ENCODE peak calls at places on chromosomes 12 and 14, in four cellular contexts. One of them, this sample, is unnamed.

GRCh38 chr12:104263580-104264358 is 39.8 kb upstream of the EID3 start:
- DNase-seq in stimulated activated CD4-positive, alpha-beta T cell treated with anti-CD3 and anti-CD28 coated beads, Interleukin-12 subunit alpha, Interleukin-12 subunit beta, amount 100 ng/mL, for 4 hours: no peak
- DNase-seq in WTC11: no peak
- DNase-seq in stimulated activated CD8-positive, alpha-beta memory T cell treated with anti-CD3 and anti-CD28 coated beads, Interleukin-2, amount 100 ng/mL, for 48 hours: no peak
- DNase-seq in this sample: no peak

GRCh38 chr12:26723379-26724308 is 109.3 kb downstream of the ITPR2 start:
- DNase-seq in stimulated activated CD4-positive, alpha-beta T cell treated with anti-CD3 and anti-CD28 coated beads, Interleukin-12 subunit alpha, Interleukin-12 subunit beta, amount 100 ng/mL, for 4 hours: no peak
- DNase-seq in WTC11: no peak
- DNase-seq in stimulated activated CD8-positive, alpha-beta memory T cell treated with anti-CD3 and anti-CD28 coated beads, Interleukin-2, amount 100 ng/mL, for 48 hours: no peak
- DNase-seq in this sample: no peak

GRCh38 chr12:103884316-103884715 is 43.3 kb upstream of the NT5DC3 start:
- DNase-seq in stimulated activated CD4-positive, alpha-beta T cell treated with anti-CD3 and anti-CD28 coated beads, Interleukin-12 subunit alpha, Interleukin-12 subunit beta, amount 100 ng/mL, for 4 hours: peak; percentile 18
- DNase-seq in WTC11: no peak
- DNase-seq in stimulated activated CD8-positive, alpha-beta memory T cell treated with anti-CD3 and anti-CD28 coated beads, Interleukin-2, amount 100 ng/mL, for 48 hours: no peak
- DNase-seq in this sample: no peak

GRCh38 chr12:1282670-1283361 is 291.8 kb downstream of the ERC1 start:
- DNase-seq in stimulated activated CD4-positive, alpha-beta T cell treated with anti-CD3 and anti-CD28 coated beads, Interleukin-12 subunit alpha, Interleukin-12 subunit beta, amount 100 ng/mL, for 4 hours: no peak
- DNase-seq in WTC11: no peak
- DNase-seq in stimulated activated CD8-positive, alpha-beta memory T cell treated with anti-CD3 and anti-CD28 coated beads, Interleukin-2, amount 100 ng/mL, for 48 hours: no peak
- DNase-seq in this sample: no peak

GRCh38 chr14:101019541-101019940 is 116.0 kb upstream of the RTL1 start:
- DNase-seq in stimulated activated CD4-positive, alpha-beta T cell treated with anti-CD3 and anti-CD28 coated beads, Interleukin-12 subunit alpha, Interleukin-12 subunit beta, amount 100 ng/mL, for 4 hours: no peak
- DNase-seq in WTC11: peak; percentile 1
- DNase-seq in stimulated activated CD8-positive, alpha-beta memory T cell treated with anti-CD3 and anti-CD28 coated beads, Interleukin-2, amount 100 ng/mL, for 48 hours: no peak
- DNase-seq in this sample: no peak

GRCh38 chr12:27780612-27781408 is 774 bp upstream of the MANSC4 start:
- DNase-seq in stimulated activated CD4-positive, alpha-beta T cell treated with anti-CD3 and anti-CD28 coated beads, Interleukin-12 subunit alpha, Interleukin-12 subunit beta, amount 100 ng/mL, for 4 hours: no peak
- DNase-seq in WTC11: peak; percentile 21
- DNase-seq in stimulated activated CD8-positive, alpha-beta memory T cell treated with anti-CD3 and anti-CD28 coated beads, Interleukin-2, amount 100 ng/mL, for 48 hours: no peak
- DNase-seq in this sample: peak; percentile 72

GRCh38 chr12:99916555-99916954 is 68.2 kb downstream of the ANKS1B start:
- DNase-seq in stimulated activated CD4-positive, alpha-beta T cell treated with anti-CD3 and anti-CD28 coated beads, Interleukin-12 subunit alpha, Interleukin-12 subunit beta, amount 100 ng/mL, for 4 hours: no peak
- DNase-seq in WTC11: no peak
- DNase-seq in stimulated activated CD8-positive, alpha-beta memory T cell treated with anti-CD3 and anti-CD28 coated beads, Interleukin-2, amount 100 ng/mL, for 48 hours: no peak
- DNase-seq in this sample: no peak

GRCh38 chr12:40614923-40615322 is 77.3 kb upstream of the CNTN1 start:
- DNase-seq in stimulated activated CD4-positive, alpha-beta T cell treated with anti-CD3 and anti-CD28 coated beads, Interleukin-12 subunit alpha, Interleukin-12 subunit beta, amount 100 ng/mL, for 4 hours: no peak
- DNase-seq in WTC11: no peak
- DNase-seq in stimulated activated CD8-positive, alpha-beta memory T cell treated with anti-CD3 and anti-CD28 coated beads, Interleukin-2, amount 100 ng/mL, for 48 hours: no peak
- DNase-seq in this sample: no peak

GRCh38 chr12:130161261-130162231 is 718 bp upstream of the FZD10 start:
- DNase-seq in stimulated activated CD4-positive, alpha-beta T cell treated with anti-CD3 and anti-CD28 coated beads, Interleukin-12 subunit alpha, Interleukin-12 subunit beta, amount 100 ng/mL, for 4 hours: no peak
- DNase-seq in WTC11: peak; percentile 69
- DNase-seq in stimulated activated CD8-positive, alpha-beta memory T cell treated with anti-CD3 and anti-CD28 coated beads, Interleukin-2, amount 100 ng/mL, for 48 hours: no peak
- DNase-seq in this sample: no peak

GRCh38 chr14:23353433-23353780 is 720 bp upstream of the SLC22A17 start:
- DNase-seq in stimulated activated CD4-positive, alpha-beta T cell treated with anti-CD3 and anti-CD28 coated beads, Interleukin-12 subunit alpha, Interleukin-12 subunit beta, amount 100 ng/mL, for 4 hours: no peak
- DNase-seq in WTC11: no peak
- DNase-seq in stimulated activated CD8-positive, alpha-beta memory T cell treated with anti-CD3 and anti-CD28 coated beads, Interleukin-2, amount 100 ng/mL, for 48 hours: no peak
- DNase-seq in this sample: no peak